ENCODE peak calls at places on chromosomes 12 and 14, in eight cellular contexts. I, T, O, F, H, M, G and X are unnamed samples.

GRCh38 chr14:68690106-68690960 is 102.5 kb downstream of the ZFP36L1 start:
- DNase-seq in I (no peak), T (peak), O (no peak), F (no peak), H (peak), M (no peak), G (no peak), X (no peak)

GRCh38 chr14:52950410-52950897 is 396 bp downstream of the FERMT2 start:
- DNase-seq in I (peak), T (peak), O (no peak), F (no peak), H (peak), M (peak), G (peak), X (no peak)

GRCh38 chr14:52895000-52895399 is 55.9 kb downstream of the FERMT2 start:
- DNase-seq in I (no peak), T (no peak), O (no peak), F (no peak), H (no peak), M (no peak), G (peak), X (no peak)

GRCh38 chr12:12724421-12725085 is 7.4 kb downstream of the CDKN1B start:
- DNase-seq in I (no peak), T (no peak), O (no peak), F (no peak), H (peak), M (no peak), G (peak), X (no peak)

GRCh38 chr14:104143521-104144452 is 5.4 kb downstream of the KIF26A start:
- DNase-seq in I (no peak), T (peak), O (no peak), F (no peak), H (no peak), M (no peak), G (no peak), X (no peak)

GRCh38 chr12:958449-959123 is 9.1 kb upstream of the RAD52 start:
- DNase-seq in I (no peak), T (no peak), O (peak), F (no peak), H (peak), M (no peak), G (peak), X (no peak)

GRCh38 chr12:109553929-109554500 is 19.3 kb downstream of the MMAB start:
- DNase-seq in I (no peak), T (no peak), O (no peak), F (no peak), H (no peak), M (no peak), G (no peak), X (no peak)

GRCh38 chr14:55794655-55795583 is 214.9 kb downstream of the KTN1 start:
- DNase-seq in I (no peak), T (no peak), O (no peak), F (no peak), H (no peak), M (no peak), G (peak), X (no peak)

GRCh38 chr12:6430124-6430989 is 14.4 kb upstream of the CD27 start:
- DNase-seq in I (peak), T (peak), O (no peak), F (peak), H (no peak), M (peak), G (peak), X (peak)

GRCh38 chr12:3313655-3314305 is 177.2 kb upstream of the PRMT8 start:
- DNase-seq in I (no peak), T (no peak), O (no peak), F (no peak), H (peak), M (no peak), G (peak), X (no peak)

GRCh38 chr12:63961543-63961942 is 117.0 kb downstream of the SRGAP1 start:
- DNase-seq in I (no peak), T (no peak), O (no peak), F (no peak), H (no peak), M (no peak), G (no peak), X (no peak)

GRCh38 chr14:51564460-51564859 is 87.2 kb upstream of the FRMD6 start:
- DNase-seq in I (no peak), T (no peak), O (no peak), F (no peak), H (no peak), M (no peak), G (no peak), X (no peak)

GRCh38 chr14:33229269-33229924 is 290.7 kb downstream of the NPAS3 start:
- DNase-seq in I (no peak), T (no peak), O (no peak), F (no peak), H (no peak), M (no peak), G (peak), X (no peak)

GRCh38 chr12:88665051-88665450 is 84.8 kb upstream of the KITLG start:
- DNase-seq in I (no peak), T (no peak), O (no peak), F (no peak), H (no peak), M (no peak), G (peak), X (no peak)

GRCh38 chr12:11780521-11781101 is 131.1 kb downstream of the ETV6 start:
- DNase-seq in I (no peak), T (no peak), O (peak), F (no peak), H (no peak), M (no peak), G (no peak), X (no peak)

DNA sequence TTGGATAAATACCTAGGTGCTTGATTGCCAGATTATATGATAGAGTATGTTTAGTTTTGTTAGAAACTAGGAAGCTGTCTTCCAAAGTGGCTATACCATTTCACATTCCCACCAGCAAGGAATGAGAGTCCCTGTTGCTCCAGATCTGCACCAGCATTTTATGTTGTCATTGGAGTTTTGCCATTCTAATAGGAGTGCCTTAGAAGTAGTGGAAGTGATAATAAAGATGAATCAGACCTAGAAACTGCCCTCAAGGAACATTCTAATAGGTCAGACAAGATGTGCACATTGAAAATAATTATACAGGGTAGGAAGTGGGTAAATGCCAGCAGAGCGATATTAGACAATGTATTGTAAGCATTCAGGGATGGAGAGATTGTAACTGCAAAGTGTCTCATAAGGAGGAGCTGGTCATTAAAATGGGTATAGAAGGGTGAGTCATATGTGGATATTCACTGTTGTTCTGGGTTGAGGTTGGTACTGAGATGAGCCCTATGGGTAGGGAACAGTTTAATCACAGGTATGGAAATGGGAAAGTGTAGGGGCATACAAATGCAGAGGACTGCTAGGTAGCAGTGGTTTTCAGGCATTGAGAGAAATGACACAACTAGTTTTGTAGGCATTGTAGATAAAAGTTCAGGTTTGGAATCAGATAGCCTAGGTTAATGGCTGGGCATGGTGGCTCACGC is 71.5 kb downstream of the MNAT1 start:
- DNase-seq in I (no peak), T (no peak), O (no peak), F (peak), H (no peak), M (no peak), G (peak), X (no peak)
- TF ChIP-seq CTCF in I (no peak), T (no peak), O (no peak), F (no peak), H (no peak), M (no peak), G (no peak), X (no peak)

GRCh38 chr12:100138048-100138907 is 4.4 kb downstream of the BLTP3B start:
- DNase-seq in I (no peak), T (no peak), O (no peak), F (no peak), H (no peak), M (no peak), G (peak), X (no peak)
- TF ChIP-seq CTCF in I (no peak), T (no peak), O (peak), F (peak), H (peak), M (no peak), G (peak), X (peak)

GRCh38 chr14:75001261-75001660 is 1.5 kb upstream of the EIF2B2 start:
- DNase-seq in I (no peak), T (no peak), O (no peak), F (no peak), H (no peak), M (no peak), G (no peak), X (no peak)

GRCh38 chr14:75005357-75005756 is 2.6 kb downstream of the EIF2B2 start:
- DNase-seq in I (no peak), T (no peak), O (no peak), F (no peak), H (no peak), M (no peak), G (no peak), X (no peak)

GRCh38 chr14:75001899-75002298 is 822 bp upstream of the EIF2B2 start:
- DNase-seq in I (no peak), T (no peak), O (no peak), F (no peak), H (no peak), M (no peak), G (no peak), X (no peak)

GRCh38 chr14:75003250-75004027 is 718 bp downstream of the EIF2B2 start:
- DNase-seq in I (no peak), T (no peak), O (no peak), F (no peak), H (peak), M (no peak), G (no peak), X (no peak)

GRCh38 chr14:75002392-75003249 is at the start of gene EIF2B2:
- DNase-seq in I (peak), T (peak), O (peak), F (peak), H (peak), M (peak), G (peak), X (peak)
- TF ChIP-seq CTCF in I (no peak), T (no peak), O (no peak), F (no peak), H (peak), M (no peak), G (no peak), X (no peak)

GRCh38 chr12:123115409-123116111 is 35.3 kb downstream of the PITPNM2 start:
- DNase-seq in I (no peak), T (peak), O (peak), F (peak), H (no peak), M (peak), G (peak), X (no peak)
- TF ChIP-seq CTCF in I (no peak), T (no peak), O (no peak), F (no peak), H (no peak), M (no peak), G (no peak), X (no peak)

GRCh38 chr14:28375295-28375694 is 391.3 kb upstream of the FOXG1 start:
- DNase-seq in I (no peak), T (no peak), O (no peak), F (peak), H (peak), M (no peak), G (peak), X (no peak)
- TF ChIP-seq CTCF in I (no peak), T (no peak), O (no peak), F (peak), H (peak), M (no peak), G (peak), X (no peak)

GRCh38 chr12:53625946-53626701 is at the start of gene ATF7:
- DNase-seq in I (peak), T (peak), O (peak), F (peak), H (peak), M (peak), G (peak), X (peak)
- TF ChIP-seq CTCF in I (no peak), T (no peak), O (no peak), F (no peak), H (no peak), M (no peak), G (no peak), X (no peak)

GRCh38 chr12:77741974-77742517 is 88.6 kb upstream of the NAV3 start:
- DNase-seq in I (no peak), T (no peak), O (no peak), F (no peak), H (no peak), M (no peak), G (no peak), X (no peak)

GRCh38 chr12:77734489-77734888 is 96.2 kb upstream of the NAV3 start:
- DNase-seq in I (no peak), T (no peak), O (no peak), F (no peak), H (no peak), M (no peak), G (peak), X (no peak)

GRCh38 chr12:77736219-77736965 is 94.3 kb upstream of the NAV3 start:
- DNase-seq in I (no peak), T (no peak), O (no peak), F (no peak), H (no peak), M (no peak), G (no peak), X (no peak)
- TF ChIP-seq CTCF in I (no peak), T (no peak), O (peak), F (no peak), H (no peak), M (no peak), G (no peak), X (no peak)

DNA sequence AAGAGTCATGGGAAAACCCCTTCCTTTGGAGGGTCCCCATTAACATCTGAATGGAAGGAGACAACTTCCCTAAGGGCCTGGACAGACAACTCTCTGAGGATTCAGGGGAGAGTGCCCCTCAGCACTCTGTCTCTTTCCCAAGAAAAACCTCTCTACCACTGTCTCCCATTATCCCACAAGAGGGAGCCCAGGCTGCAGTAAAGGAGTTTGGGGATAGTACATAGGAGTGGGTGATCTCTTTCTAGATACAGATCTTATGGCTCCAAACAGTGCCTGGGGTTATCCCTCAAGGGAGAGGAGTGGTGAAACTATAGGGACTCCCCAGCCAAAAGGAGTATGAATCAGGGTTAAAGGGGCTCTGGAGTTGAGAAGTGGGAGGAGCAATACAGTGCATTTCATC is 6.1 kb downstream of the WNT10B start:
- DNase-seq in I (no peak), T (no peak), O (no peak), F (no peak), H (peak), M (no peak), G (peak), X (no peak)
- TF ChIP-seq CTCF in I (no peak), T (no peak), O (no peak), F (peak), H (peak), M (no peak), G (peak), X (no peak)

GRCh38 chr12:24381790-24382189 is 432.3 kb upstream of the SOX5 start:
- DNase-seq in I (no peak), T (no peak), O (no peak), F (no peak), H (no peak), M (no peak), G (no peak), X (no peak)
- TF ChIP-seq CTCF in I (no peak), T (no peak), O (no peak), F (no peak), H (no peak), M (no peak), G (no peak), X (no peak)

GRCh38 chr14:65110525-65110924 is 8.2 kb upstream of the MAX start:
- DNase-seq in I (no peak), T (no peak), O (no peak), F (no peak), H (no peak), M (no peak), G (no peak), X (no peak)
- TF ChIP-seq CTCF in I (no peak), T (no peak), O (no peak), F (no peak), H (no peak), M (no peak), G (no peak), X (no peak)